ENCODE peak calls at places on chromosomes 11 and 22, in four cellular contexts. W is colonic mucosa, Z is OCI-LY7, I is right lobe of liver. T is an unnamed sample.
A peak's percentile ranks its signal among the peaks of the same experiment; 100 is the strongest.

GRCh38 chr22:49991167-49991566 is 21.4 kb downstream of the IL17REL start:
- DNase-seq in Z (no peak), W (no peak), I (no peak), T (no peak)

GRCh38 chr11:135075740-135076139 is 663.7 kb upstream of the B3GAT1 start:
- DNase-seq in W (peak; percentile 53), I (peak; percentile 56), Z (peak; percentile 19), T (peak; percentile 87)

GRCh38 chr11:36363361-36364272 is 67.5 kb downstream of the PRR5L start:
- DNase-seq in Z (peak; percentile 40), I (no peak), W (no peak), T (no peak)

GRCh38 chr11:74322667-74323066 is 11.2 kb upstream of the P4HA3 start:
- DNase-seq in I (no peak), Z (no peak), W (peak; percentile 38), T (no peak)

GRCh38 chr11:96607890-96608558 is 218.2 kb downstream of the JRKL start:
- DNase-seq in W (no peak), Z (no peak), I (no peak), T (no peak)

GRCh38 chr11:119380160-119380815 is 1.2 kb downstream of the USP2 start:
- DNase-seq in W (no peak), I (peak; percentile 46), Z (no peak), T (no peak)

GRCh38 chr11:20026629-20027545 is 133.4 kb downstream of the DBX1 start:
- DNase-seq in Z (no peak), I (no peak), W (no peak), T (no peak)

GRCh38 chr11:64226507-64227051 is 505 bp downstream of the NUDT22 start:
- DNase-seq in I (peak; percentile 63), Z (peak; percentile 78), W (peak; percentile 79), T (no peak)

GRCh38 chr11:57434640-57435546 is 8.0 kb upstream of the SLC43A3 start:
- DNase-seq in W (no peak), I (peak; percentile 63), Z (no peak), T (no peak)

GRCh38 chr11:102640946-102641345 is 15.8 kb upstream of the MMP20 start:
- DNase-seq in I (peak; percentile 73), Z (no peak), W (no peak), T (no peak)

GRCh38 chr11:93646399-93646798 is 15.1 kb upstream of the CEP295 start:
- DNase-seq in Z (no peak), W (no peak), I (no peak), T (no peak)

GRCh38 chr11:93651052-93651451 is 10.4 kb upstream of the CEP295 start:
- DNase-seq in W (no peak), I (no peak), Z (no peak), T (no peak)

GRCh38 chr11:93652161-93652597 is 9.3 kb upstream of the CEP295 start:
- DNase-seq in I (no peak), Z (peak; percentile 43), W (peak; percentile 51), T (peak; percentile 36)

GRCh38 chr11:93645938-93646337 is 15.5 kb upstream of the CEP295 start:
- DNase-seq in Z (no peak), I (no peak), W (no peak), T (no peak)

GRCh38 chr11:93648168-93648567 is 13.3 kb upstream of the CEP295 start:
- DNase-seq in Z (peak; percentile 39), W (no peak), I (no peak), T (peak; percentile 16)
- TF ChIP-seq CTCF in Z (peak; percentile 73), W (no peak), I (no peak), T (peak; percentile 71)

GRCh38 chr11:134041791-134042696 is 26.8 kb upstream of the JAM3 start:
- DNase-seq in W (no peak), Z (no peak), I (no peak), T (no peak)
- H3K4me1 ChIP-seq in W (no peaks in the 10 kb centered on the region), Z (no peaks in the 10 kb centered on the region), I (no peaks in the 10 kb centered on the region), T (peaks cover 51% of the 10 kb centered on the region)

DNA sequence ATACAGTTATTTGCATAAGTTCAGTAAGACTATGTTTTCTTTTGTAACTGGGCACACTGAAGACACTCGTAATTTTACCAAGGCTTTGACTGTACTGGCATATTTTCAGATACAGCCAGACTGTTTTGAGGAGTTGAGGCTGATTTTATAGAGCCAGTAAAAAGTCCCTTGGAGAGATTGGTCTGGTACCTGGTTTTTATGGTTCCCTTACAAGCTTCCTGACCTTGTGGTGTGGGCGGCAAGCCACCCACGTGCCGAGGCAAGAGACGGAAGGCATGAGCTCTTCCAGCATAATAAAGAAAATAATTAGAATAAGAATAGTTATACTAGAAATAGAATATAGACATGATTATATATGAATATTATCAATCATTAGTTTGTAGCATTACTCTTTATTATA is 11.3 kb upstream of the GSTP1 start:
- DNase-seq in Z (no peak), I (no peak), W (no peak), T (no peak)
- TF ChIP-seq CTCF in Z (no peak), I (no peak), W (no peak), T (no peak)

GRCh38 chr11:69647761-69648497 is 7.0 kb downstream of the CCND1 start:
- DNase-seq in Z (no peak), I (peak; percentile 39), W (no peak), T (no peak)
- H3K4me1 ChIP-seq in Z (no peaks in the 10 kb centered on the region), I (no peaks in the 10 kb centered on the region), W (peaks cover 12% of the 10 kb centered on the region), T (peaks cover 42% of the 10 kb centered on the region)

T was measured in BE2C.